ENCODE peak calls at places on chromosomes 7 and 10, in six cellular contexts. One of them, this sample, is unnamed.

GRCh38 chr7:40541336-40541735 is 406.5 kb downstream of the SUGCT start:
- DNase-seq in H1: no peak
- DNase-seq in GM12878: no peak
- DNase-seq in SK-N-SH: no peak
- DNase-seq in HepG2: no peak
- DNase-seq in K562: no peak
- DNase-seq in this sample: no peak

GRCh38 chr7:22433710-22434460 is 66.1 kb downstream of the STEAP1B start:
- DNase-seq in HepG2: peak; percentile 93
- DNase-seq in GM12878: no peak
- DNase-seq in SK-N-SH: no peak
- DNase-seq in K562: peak; percentile 71
- DNase-seq in H1: peak; percentile 33
- DNase-seq in this sample: no peak

GRCh38 chr7:104529567-104529966 is 201.2 kb downstream of the LHFPL3 start:
- DNase-seq in K562: no peak
- DNase-seq in H1: no peak
- DNase-seq in GM12878: no peak
- DNase-seq in SK-N-SH: no peak
- DNase-seq in HepG2: no peak
- DNase-seq in this sample: no peak

GRCh38 chr7:158657189-158657746 is 47.3 kb downstream of the NCAPG2 start:
- DNase-seq in SK-N-SH: no peak
- DNase-seq in GM12878: peak; percentile 5
- DNase-seq in K562: no peak
- DNase-seq in H1: no peak
- DNase-seq in HepG2: no peak
- DNase-seq in this sample: no peak

GRCh38 chr10:101032637-101033201 is 1.7 kb downstream of the SFXN3 start:
- DNase-seq in K562: no peak
- DNase-seq in SK-N-SH: peak; percentile 83
- DNase-seq in GM12878: no peak
- DNase-seq in H1: no peak
- DNase-seq in HepG2: peak; percentile 44
- DNase-seq in this sample: peak; percentile 79

GRCh38 chr10:132470306-132471124 is 67.1 kb upstream of the INPP5A start:
- DNase-seq in H1: no peak
- DNase-seq in SK-N-SH: no peak
- DNase-seq in GM12878: no peak
- DNase-seq in K562: no peak
- DNase-seq in HepG2: no peak
- DNase-seq in this sample: no peak

GRCh38 chr7:140697447-140698143 is 1.1 kb downstream of the NDUFB2 start:
- DNase-seq in H1: no peak
- DNase-seq in HepG2: no peak
- DNase-seq in K562: no peak
- DNase-seq in SK-N-SH: no peak
- DNase-seq in GM12878: no peak
- DNase-seq in this sample: no peak

GRCh38 chr10:124632064-124632531 is 112.1 kb downstream of the FAM53B start:
- DNase-seq in GM12878: no peak
- DNase-seq in SK-N-SH: peak; percentile 58
- DNase-seq in H1: no peak
- DNase-seq in HepG2: peak; percentile 8
- DNase-seq in K562: no peak
- DNase-seq in this sample: no peak

GRCh38 chr7:116322541-116322940 is 112.2 kb downstream of the TES start:
- DNase-seq in GM12878: no peak
- DNase-seq in SK-N-SH: no peak
- DNase-seq in K562: no peak
- DNase-seq in H1: no peak
- DNase-seq in HepG2: no peak
- DNase-seq in this sample: no peak

GRCh38 chr7:90708841-90709317 is 112.8 kb downstream of the CDK14 start:
- DNase-seq in GM12878: peak; percentile 67
- DNase-seq in SK-N-SH: no peak
- DNase-seq in K562: no peak
- DNase-seq in H1: no peak
- DNase-seq in HepG2: peak; percentile 43
- DNase-seq in this sample: peak; percentile 28

GRCh38 chr10:96532523-96532922 is 18.8 kb upstream of the TLL2 start:
- DNase-seq in HepG2: no peak
- DNase-seq in K562: no peak
- DNase-seq in H1: no peak
- DNase-seq in GM12878: no peak
- DNase-seq in SK-N-SH: no peak
- DNase-seq in this sample: no peak

GRCh38 chr7:136925556-136925955 is 57.1 kb downstream of the CHRM2 start:
- DNase-seq in SK-N-SH: no peak
- DNase-seq in H1: no peak
- DNase-seq in GM12878: no peak
- DNase-seq in K562: no peak
- DNase-seq in HepG2: no peak
- DNase-seq in this sample: no peak

GRCh38 chr10:104216631-104217030 is 15.5 kb downstream of the CFAP43 start:
- DNase-seq in K562: no peak
- DNase-seq in GM12878: no peak
- DNase-seq in SK-N-SH: no peak
- DNase-seq in H1: no peak
- DNase-seq in HepG2: no peak
- DNase-seq in this sample: no peak

GRCh38 chr7:136998495-136998894 is 130.0 kb downstream of the CHRM2 start:
- DNase-seq in HepG2: no peak
- DNase-seq in GM12878: no peak
- DNase-seq in H1: no peak
- DNase-seq in SK-N-SH: no peak
- DNase-seq in K562: no peak
- DNase-seq in this sample: no peak

GRCh38 chr7:100726998-100727761 is 6.2 kb upstream of the ZAN start:
- DNase-seq in H1: no peak
- DNase-seq in SK-N-SH: no peak
- DNase-seq in GM12878: no peak
- DNase-seq in K562: no peak
- DNase-seq in HepG2: peak; percentile 32
- DNase-seq in this sample: no peak

GRCh38 chr10:19412531-19412930 is 363.9 kb downstream of the MALRD1 start:
- DNase-seq in H1: no peak
- DNase-seq in HepG2: peak; percentile 16
- DNase-seq in SK-N-SH: peak; percentile 19
- DNase-seq in GM12878: no peak
- DNase-seq in K562: no peak
- DNase-seq in this sample: no peak

GRCh38 chr10:71980181-71981023 is 16.2 kb downstream of the CHST3 start:
- DNase-seq in HepG2: no peak
- DNase-seq in K562: peak; percentile 65
- DNase-seq in H1: no peak
- DNase-seq in SK-N-SH: peak; percentile 24
- DNase-seq in GM12878: no peak
- DNase-seq in this sample: no peak

GRCh38 chr7:154916381-154917213 is 86.3 kb downstream of the PAXIP1 start:
- DNase-seq in GM12878: no peak
- DNase-seq in HepG2: no peak
- DNase-seq in K562: no peak
- DNase-seq in H1: no peak
- DNase-seq in SK-N-SH: peak; percentile 22
- DNase-seq in this sample: no peak

GRCh38 chr7:130912910-130913720 is 179.1 kb upstream of the KLF14 start:
- DNase-seq in H1: no peak
- DNase-seq in GM12878: peak; percentile 80
- DNase-seq in SK-N-SH: no peak
- DNase-seq in HepG2: peak; percentile 71
- DNase-seq in K562: no peak
- DNase-seq in this sample: peak; percentile 85

GRCh38 chr7:10802526-10802925 is 171.1 kb upstream of the PHF14 start:
- DNase-seq in K562: no peak
- DNase-seq in HepG2: no peak
- DNase-seq in GM12878: no peak
- DNase-seq in H1: no peak
- DNase-seq in SK-N-SH: no peak
- DNase-seq in this sample: no peak

GRCh38 chr10:72802291-72803118 is 91.0 kb upstream of the OIT3 start:
- DNase-seq in SK-N-SH: no peak
- DNase-seq in HepG2: no peak
- DNase-seq in GM12878: no peak
- DNase-seq in H1: no peak
- DNase-seq in K562: no peak
- DNase-seq in this sample: no peak

GRCh38 chr10:26621889-26622681 is 75.4 kb upstream of the PDSS1 start:
- DNase-seq in H1: no peak
- DNase-seq in HepG2: no peak
- DNase-seq in GM12878: no peak
- DNase-seq in SK-N-SH: peak; percentile 56
- DNase-seq in K562: no peak
- DNase-seq in this sample: peak; percentile 88

GRCh38 chr10:70780772-70781171 is 4.4 kb downstream of the TBATA start:
- DNase-seq in K562: no peak
- DNase-seq in SK-N-SH: no peak
- DNase-seq in H1: no peak
- DNase-seq in HepG2: no peak
- DNase-seq in GM12878: no peak
- DNase-seq in this sample: no peak

GRCh38 chr7:77537595-77538185 is 595 bp downstream of the PTPN12 start:
- DNase-seq in SK-N-SH: peak; percentile 74
- DNase-seq in GM12878: no peak
- DNase-seq in HepG2: peak; percentile 32
- DNase-seq in K562: peak; percentile 63
- DNase-seq in H1: no peak
- DNase-seq in this sample: no peak

GRCh38 chr7:1481300-1481699 is 22.0 kb upstream of the MICALL2 start:
- DNase-seq in HepG2: no peak
- DNase-seq in SK-N-SH: no peak
- DNase-seq in H1: no peak
- DNase-seq in K562: no peak
- DNase-seq in GM12878: no peak
- DNase-seq in this sample: no peak

GRCh38 chr10:12826800-12827372 is 174.6 kb downstream of the CCDC3 start:
- DNase-seq in H1: no peak
- DNase-seq in HepG2: no peak
- DNase-seq in SK-N-SH: no peak
- DNase-seq in K562: no peak
- DNase-seq in GM12878: no peak
- DNase-seq in this sample: no peak

GRCh38 chr7:151085329-151085690 is 965 bp upstream of the AGAP3 start:
- DNase-seq in K562: no peak
- DNase-seq in GM12878: no peak
- DNase-seq in H1: no peak
- DNase-seq in SK-N-SH: no peak
- DNase-seq in HepG2: no peak
- DNase-seq in this sample: no peak

GRCh38 chr10:115141254-115141653 is 48.1 kb downstream of the ATRNL1 start:
- DNase-seq in HepG2: no peak
- DNase-seq in GM12878: no peak
- DNase-seq in K562: no peak
- DNase-seq in H1: no peak
- DNase-seq in SK-N-SH: peak; percentile 4
- DNase-seq in this sample: no peak

GRCh38 chr7:152866125-152866524 is 106.6 kb downstream of the ACTR3B start:
- DNase-seq in H1: no peak
- DNase-seq in HepG2: no peak
- DNase-seq in SK-N-SH: no peak
- DNase-seq in GM12878: no peak
- DNase-seq in K562: no peak
- DNase-seq in this sample: no peak

GRCh38 chr10:13414855-13415254 is 66.8 kb upstream of the SEPHS1 start:
- DNase-seq in HepG2: peak; percentile 88
- DNase-seq in K562: no peak
- DNase-seq in GM12878: no peak
- DNase-seq in SK-N-SH: peak; percentile 36
- DNase-seq in H1: no peak
- DNase-seq in this sample: no peak

GRCh38 chr7:155363852-155364600 is 66.3 kb downstream of the INSIG1 start:
- DNase-seq in H1: no peak
- DNase-seq in GM12878: no peak
- DNase-seq in SK-N-SH: no peak
- DNase-seq in HepG2: no peak
- DNase-seq in K562: peak; percentile 39
- DNase-seq in this sample: no peak

GRCh38 chr7:139739863-139740597 is 37.8 kb downstream of the HIPK2 start:
- DNase-seq in SK-N-SH: no peak
- DNase-seq in K562: no peak
- DNase-seq in GM12878: no peak
- DNase-seq in H1: no peak
- DNase-seq in HepG2: no peak
- DNase-seq in this sample: no peak

GRCh38 chr10:61935085-61935484 is 33.6 kb downstream of the ARID5B start:
- DNase-seq in HepG2: no peak
- DNase-seq in SK-N-SH: peak; percentile 22
- DNase-seq in K562: no peak
- DNase-seq in GM12878: no peak
- DNase-seq in H1: no peak
- DNase-seq in this sample: no peak
- TF ChIP-seq POLR2AphosphoS5 in HepG2: no peak
- TF ChIP-seq POLR2AphosphoS5 in SK-N-SH: no peak
- TF ChIP-seq POLR2AphosphoS5 in K562: no peak
- TF ChIP-seq POLR2AphosphoS5 in GM12878: no peak
- TF ChIP-seq POLR2AphosphoS5 in H1: no peak
- TF ChIP-seq POLR2AphosphoS5 in this sample: no peak

GRCh38 chr7:80330434-80330833 is 181.4 kb downstream of the GNAT3 start:
- DNase-seq in HepG2: no peak
- DNase-seq in K562: no peak
- DNase-seq in H1: no peak
- DNase-seq in GM12878: no peak
- DNase-seq in SK-N-SH: no peak
- DNase-seq in this sample: no peak

GRCh38 chr7:80334185-80334584 is 177.7 kb downstream of the GNAT3 start:
- DNase-seq in GM12878: no peak
- DNase-seq in K562: no peak
- DNase-seq in HepG2: no peak
- DNase-seq in H1: no peak
- DNase-seq in SK-N-SH: no peak
- DNase-seq in this sample: no peak

GRCh38 chr7:80334908-80335307 is 177.0 kb downstream of the GNAT3 start:
- DNase-seq in GM12878: no peak
- DNase-seq in H1: no peak
- DNase-seq in SK-N-SH: no peak
- DNase-seq in HepG2: no peak
- DNase-seq in K562: no peak
- DNase-seq in this sample: no peak

GRCh38 chr7:80335473-80336232 is 176.2 kb downstream of the GNAT3 start:
- DNase-seq in K562: no peak
- DNase-seq in SK-N-SH: no peak
- DNase-seq in GM12878: no peak
- DNase-seq in HepG2: no peak
- DNase-seq in H1: no peak
- DNase-seq in this sample: no peak
- H3K4me3 ChIP-seq in K562: no peak overlapping the region
- H3K4me3 ChIP-seq in SK-N-SH: no peak overlapping the region
- H3K4me3 ChIP-seq in GM12878: no peak overlapping the region
- H3K4me3 ChIP-seq in HepG2: no peak overlapping the region
- H3K4me3 ChIP-seq in H1: no peak overlapping the region
- H3K4me3 ChIP-seq in this sample: no peak overlapping the region

GRCh38 chr10:4656576-4657194 is 169.3 kb upstream of the AKR1E2 start:
- DNase-seq in SK-N-SH: peak; percentile 49
- DNase-seq in GM12878: no peak
- DNase-seq in K562: peak; percentile 51
- DNase-seq in HepG2: peak; percentile 44
- DNase-seq in H1: no peak
- DNase-seq in this sample: no peak
- TF ChIP-seq GABPA in SK-N-SH: no peak
- TF ChIP-seq GABPA in GM12878: no peak
- TF ChIP-seq GABPA in K562: no peak
- TF ChIP-seq GABPA in HepG2: no peak
- TF ChIP-seq GABPA in H1: no peak
- TF ChIP-seq GABPA in this sample: no peak

GRCh38 chr7:18471476-18472160 is 23.9 kb upstream of the HDAC9 start:
- DNase-seq in H1: no peak
- DNase-seq in SK-N-SH: peak; percentile 38
- DNase-seq in HepG2: no peak
- DNase-seq in K562: no peak
- DNase-seq in GM12878: no peak
- DNase-seq in this sample: no peak
- TF ChIP-seq POLR2AphosphoS5 in H1: no peak
- TF ChIP-seq POLR2AphosphoS5 in SK-N-SH: no peak
- TF ChIP-seq POLR2AphosphoS5 in HepG2: no peak
- TF ChIP-seq POLR2AphosphoS5 in K562: no peak
- TF ChIP-seq POLR2AphosphoS5 in GM12878: no peak
- TF ChIP-seq POLR2AphosphoS5 in this sample: no peak